ENCODE peak calls at places on chromosomes 1 and 21, in six cellular contexts. K is CD8-positive, alpha-beta T cell; C is body of pancreas; A is Peyer's patch; U is spleen; T is endodermal cell. H is an unnamed sample.
A peak's percentile ranks its signal among the peaks of the same experiment; 100 is the strongest.

GRCh38 chr1:76238094-76238551 is 163.6 kb downstream of the ST6GALNAC3 start:
- DNase-seq in C (no peak), T (peak; percentile 53), A (no peak), K (no peak), U (no peak), H (no peak)

GRCh38 chr1:2980073-2980791 is 41.0 kb upstream of the ACTRT2 start:
- DNase-seq in C (peak; percentile 1), K (no peak), A (no peak), U (peak; percentile 43), T (no peak), H (no peak)

GRCh38 chr21:45887121-45887611 is 94.4 kb upstream of the COL6A1 start:
- DNase-seq in T (no peak), C (no peak), U (peak; percentile 77), K (no peak), A (no peak), H (no peak)

GRCh38 chr1:209387969-209388329 is 195.6 kb upstream of the CAMK1G start:
- DNase-seq in A (no peak), U (no peak), T (no peak), C (no peak), K (no peak), H (no peak)

GRCh38 chr1:113190930-113191329 is 117.9 kb downstream of the LRIG2 start:
- DNase-seq in A (no peak), T (no peak), C (no peak), K (no peak), U (no peak), H (no peak)

GRCh38 chr1:110067429-110067956 is 3.0 kb downstream of the ALX3 start:
- DNase-seq in T (peak; percentile 80), U (peak; percentile 72), C (no peak), K (no peak), A (no peak), H (no peak)

GRCh38 chr1:43348809-43349593 is 9.8 kb upstream of the CDC20 start:
- DNase-seq in T (peak; percentile 98), U (peak; percentile 92), C (peak; percentile 97), K (peak; percentile 10), A (peak; percentile 77), H (peak; percentile 66)

GRCh38 chr1:198232407-198232806 is 75.6 kb downstream of the NEK7 start:
- DNase-seq in C (no peak), U (no peak), K (no peak), T (no peak), A (no peak), H (no peak)

GRCh38 chr1:26913754-26914619 is at the start of gene NR0B2:
- DNase-seq in U (peak; percentile 86), A (no peak), T (peak; percentile 77), C (peak; percentile 99), K (no peak), H (no peak)

GRCh38 chr1:93304716-93305138 is 41.0 kb upstream of the DR1 start:
- DNase-seq in U (no peak), K (peak; percentile 33), C (peak; percentile 70), T (no peak), A (peak; percentile 50), H (peak; percentile 38)

GRCh38 chr1:228900099-228900965 is 165.1 kb downstream of the RHOU start:
- DNase-seq in K (no peak), U (peak; percentile 23), C (peak; percentile 25), T (no peak), A (no peak), H (no peak)

GRCh38 chr1:244346972-244347618 is 104.6 kb downstream of the ADSS2 start:
- DNase-seq in C (peak; percentile 42), K (no peak), T (peak; percentile 15), U (no peak), A (no peak), H (no peak)

GRCh38 chr1:231209531-231209930 is 31.5 kb upstream of the GNPAT start:
- DNase-seq in T (no peak), K (no peak), U (no peak), C (no peak), A (no peak), H (no peak)

GRCh38 chr1:167483790-167484189 is 34.5 kb downstream of the CD247 start:
- DNase-seq in T (no peak), K (no peak), U (no peak), C (no peak), A (no peak), H (no peak)

GRCh38 chr21:37550618-37551405 is 184.2 kb downstream of the DYRK1A start:
- DNase-seq in A (no peak), C (no peak), T (peak; percentile 41), U (no peak), K (no peak), H (no peak)

GRCh38 chr1:116933586-116934515 is 24.1 kb downstream of the PTGFRN start:
- DNase-seq in U (no peak), T (no peak), C (no peak), A (no peak), K (no peak), H (no peak)

GRCh38 chr21:42609806-42610205 is 43.6 kb upstream of the PDE9A start:
- DNase-seq in A (no peak), U (no peak), C (no peak), T (no peak), K (no peak), H (peak; percentile 46)

GRCh38 chr1:67836769-67837168 is 3.5 kb upstream of the GNG12 start:
- DNase-seq in T (no peak), A (no peak), K (no peak), C (no peak), U (no peak), H (no peak)

GRCh38 chr1:67840449-67840848 is 7.2 kb upstream of the GNG12 start:
- DNase-seq in K (no peak), C (peak; percentile 52), T (no peak), A (no peak), U (no peak), H (no peak)

GRCh38 chr1:67834246-67834877 is 1.1 kb upstream of the GNG12 start:
- DNase-seq in K (no peak), A (no peak), U (no peak), T (no peak), C (no peak), H (no peak)

GRCh38 chr1:67835663-67836452 is 2.6 kb upstream of the GNG12 start:
- DNase-seq in C (no peak), K (no peak), U (no peak), A (no peak), T (no peak), H (no peak)

GRCh38 chr1:67838180-67838912 is 5.1 kb upstream of the GNG12 start:
- DNase-seq in T (no peak), A (no peak), K (no peak), U (no peak), C (peak; percentile 51), H (no peak)
- H3K9me3 ChIP-seq in T (no peaks in the 10 kb centered on the region), A (no peaks in the 10 kb centered on the region), K (no peaks in the 10 kb centered on the region), U (no peaks in the 10 kb centered on the region), C (no peaks in the 10 kb centered on the region), H (no peaks in the 10 kb centered on the region)

GRCh38 chr21:27129694-27130093 is 162.8 kb upstream of the ADAMTS5 start:
- DNase-seq in C (no peak), T (no peak), K (no peak), U (no peak), A (no peak), H (no peak)
- H3K9me3 ChIP-seq in C (no peaks in the 10 kb centered on the region), T (no peaks in the 10 kb centered on the region), K (no peaks in the 10 kb centered on the region), U (no peaks in the 10 kb centered on the region), A (no peaks in the 10 kb centered on the region), H (no peaks in the 10 kb centered on the region)

GRCh38 chr1:248343451-248343850 is 5.1 kb upstream of the OR14C36 start:
- DNase-seq in C (no peak), U (no peak), K (no peak), A (no peak), T (no peak), H (no peak)

GRCh38 chr1:248348475-248348874 is at the start of gene OR14C36:
- DNase-seq in T (no peak), A (no peak), C (no peak), K (no peak), U (no peak), H (no peak)
- H3K9me3 ChIP-seq in T (peaks cover 78% of the 10 kb centered on the region), A (no peaks in the 10 kb centered on the region), C (no peaks in the 10 kb centered on the region), K (no peaks in the 10 kb centered on the region), U (no peaks in the 10 kb centered on the region), H (no peaks in the 10 kb centered on the region)

GRCh38 chr1:73587080-73587479 is 610.9 kb downstream of the LRRIQ3 start:
- DNase-seq in T (no peak), U (no peak), C (no peak), A (no peak), K (no peak), H (no peak)
- H3K9me3 ChIP-seq in T (no peaks in the 10 kb centered on the region), U (no peaks in the 10 kb centered on the region), C (no peaks in the 10 kb centered on the region), A (no peaks in the 10 kb centered on the region), K (no peaks in the 10 kb centered on the region), H (no peaks in the 10 kb centered on the region)

GRCh38 chr1:165603810-165604209 is 27.2 kb upstream of the MGST3 start:
- DNase-seq in U (no peak), A (no peak), C (no peak), T (no peak), K (no peak), H (no peak)

GRCh38 chr1:165597883-165598675 is 33.0 kb upstream of the MGST3 start:
- DNase-seq in T (peak; percentile 99), K (peak; percentile 81), U (peak; percentile 96), C (peak; percentile 98), A (peak; percentile 95), H (peak; percentile 73)

GRCh38 chr1:165600793-165601192 is 30.2 kb upstream of the MGST3 start:
- DNase-seq in T (no peak), C (peak; percentile 7), A (no peak), U (no peak), K (no peak), H (no peak)

GRCh38 chr1:165595561-165595960 is 35.5 kb upstream of the MGST3 start:
- DNase-seq in T (no peak), C (no peak), K (no peak), A (no peak), U (no peak), H (no peak)

GRCh38 chr1:165598676-165599059 is 32.4 kb upstream of the MGST3 start:
- DNase-seq in T (no peak), C (peak; percentile 11), K (no peak), A (no peak), U (no peak), H (no peak)
- H3K9me3 ChIP-seq in T (no peaks in the 10 kb centered on the region), C (no peaks in the 10 kb centered on the region), K (no peaks in the 10 kb centered on the region), A (no peaks in the 10 kb centered on the region), U (no peaks in the 10 kb centered on the region), H (no peaks in the 10 kb centered on the region)

H was measured in T-helper 17 cell.